ENCODE peak calls at places on chromosomes 5 and 9, in five cellular contexts. I is fibroblast of mammary gland, J is COR-L47, Y is T follicular helper cell, A is Calu3. F is an unnamed sample.

GRCh38 chr5:126126574-126126973 is 296.6 kb upstream of the GRAMD2B start:
- DNase-seq in Y (no peak), I (no peak), A (no peak), J (no peak), F (no peak)

GRCh38 chr5:145848854-145849253 is 13.7 kb upstream of the PRELID2 start:
- DNase-seq in I (peak; percentile 81), Y (no peak), J (no peak), A (no peak), F (no peak)

GRCh38 chr9:133368249-133368881 is 7.5 kb downstream of the SURF4 start:
- DNase-seq in Y (no peak), A (no peak), I (peak; percentile 50), J (no peak), F (no peak)

GRCh38 chr5:146947181-146947941 is 68.8 kb upstream of the PPP2R2B start:
- DNase-seq in J (peak; percentile 34), Y (no peak), A (peak; percentile 29), I (peak; percentile 38), F (peak; percentile 31)

GRCh38 chr5:120464627-120465280 is 654 bp downstream of the PRR16 start:
- DNase-seq in Y (no peak), J (no peak), A (peak; percentile 34), I (peak; percentile 77), F (peak; percentile 7)

GRCh38 chr5:142065273-142065672 is 43.3 kb upstream of the NDFIP1 start:
- DNase-seq in I (no peak), J (peak; percentile 66), A (no peak), Y (no peak), F (no peak)

GRCh38 chr9:136373300-136374182 is at the start of gene CARD9:
- DNase-seq in A (no peak), J (no peak), Y (no peak), I (no peak), F (no peak)

GRCh38 chr9:37301369-37302172 is 120.9 kb upstream of the GRHPR start:
- DNase-seq in I (no peak), J (no peak), Y (no peak), A (no peak), F (peak; percentile 53)

GRCh38 chr5:68187268-68188055 is 28.1 kb upstream of the PIK3R1 start:
- DNase-seq in J (no peak), A (no peak), Y (no peak), I (no peak), F (no peak)

GRCh38 chr9:117523531-117524153 is 108.8 kb upstream of the ASTN2 start:
- DNase-seq in J (no peak), Y (no peak), A (no peak), I (no peak), F (no peak)

GRCh38 chr9:120531683-120532300 is 48.2 kb downstream of the CDK5RAP2 start:
- DNase-seq in Y (no peak), J (peak; percentile 40), I (peak; percentile 48), A (peak; percentile 30), F (no peak)

GRCh38 chr5:10663531-10664183 is 97.4 kb downstream of the DAP start:
- DNase-seq in A (peak; percentile 3), J (no peak), Y (no peak), I (peak; percentile 64), F (no peak)

GRCh38 chr9:70100362-70100761 is 56.7 kb downstream of the MAMDC2 start:
- DNase-seq in A (no peak), I (peak; percentile 64), J (no peak), Y (no peak), F (no peak)

GRCh38 chr9:70403618-70404025 is 10.8 kb downstream of the KLF9 start:
- DNase-seq in A (no peak), I (peak; percentile 68), Y (no peak), J (no peak), F (no peak)

GRCh38 chr5:143066556-143067281 is 296.5 kb downstream of the ARHGAP26 start:
- DNase-seq in J (no peak), I (peak; percentile 74), Y (no peak), A (no peak), F (peak; percentile 61)

GRCh38 chr5:60417500-60418181 is 282.3 kb downstream of the DEPDC1B start:
- DNase-seq in Y (no peak), I (no peak), J (no peak), A (no peak), F (no peak)

GRCh38 chr5:172163346-172163745 is 24.7 kb downstream of the STK10 start:
- DNase-seq in J (no peak), A (no peak), I (peak; percentile 39), Y (no peak), F (no peak)

GRCh38 chr5:154087260-154087659 is 48.5 kb downstream of the MFAP3 start:
- DNase-seq in J (peak; percentile 94), A (no peak), Y (no peak), I (peak; percentile 26), F (no peak)

GRCh38 chr9:129695870-129696269 is 30.4 kb downstream of the PRRX2 start:
- DNase-seq in A (no peak), J (no peak), Y (no peak), I (no peak), F (no peak)

GRCh38 chr9:93959739-93960154 is 4.6 kb upstream of the BARX1 start:
- DNase-seq in J (no peak), Y (no peak), A (no peak), I (no peak), F (no peak)

GRCh38 chr9:124721109-124721850 is 49.8 kb downstream of the NR6A1 start:
- DNase-seq in J (no peak), I (peak; percentile 43), A (no peak), Y (no peak), F (no peak)

GRCh38 chr5:119105971-119106370 is 35.1 kb downstream of the DMXL1 start:
- DNase-seq in A (no peak), I (no peak), Y (no peak), J (no peak), F (no peak)

GRCh38 chr5:67211926-67212325 is 15.3 kb upstream of the CD180 start:
- DNase-seq in A (peak; percentile 68), J (no peak), Y (no peak), I (peak; percentile 82), F (no peak)

GRCh38 chr9:93088656-93089015 is 7.4 kb upstream of the CARD19 start:
- DNase-seq in J (no peak), I (no peak), Y (no peak), A (no peak), F (no peak)

GRCh38 chr9:98146101-98146991 is 27.3 kb upstream of the TRIM14 start:
- DNase-seq in J (no peak), Y (no peak), I (peak; percentile 54), A (peak; percentile 91), F (no peak)

GRCh38 chr9:16214677-16215076 is 655.8 kb downstream of the BNC2 start:
- DNase-seq in I (no peak), A (no peak), Y (no peak), J (no peak), F (no peak)

GRCh38 chr9:4678679-4679267 is 596 bp upstream of the CDC37L1 start:
- DNase-seq in Y (peak; percentile 10), J (peak; percentile 19), A (no peak), I (peak; percentile 47), F (peak; percentile 34)

GRCh38 chr5:95783661-95784060 is 38.9 kb downstream of the GLRX start:
- DNase-seq in J (no peak), I (no peak), Y (no peak), A (no peak), F (no peak)